ENCODE peak calls at places on chromosome 15, in seven cellular contexts. G, U, L, R, M, F and A are unnamed samples.

GRCh38 chr15:33278816-33279612 is 31.8 kb upstream of the RYR3 start:
- DNase-seq in M (peak), R (peak), U (peak), F (peak), G (peak), L (peak), A (no peak)

GRCh38 chr15:82105458-82106205 is 59.8 kb upstream of the MEX3B start:
- DNase-seq in M (peak), R (peak), U (peak), F (peak), L (no peak), G (peak), A (no peak)

GRCh38 chr15:66743703-66744536 is 41.9 kb downstream of the SMAD6 start:
- DNase-seq in F (peak), G (no peak), M (no peak), R (no peak), U (no peak), L (no peak), A (no peak)

GRCh38 chr15:45642203-45642932 is 7.5 kb downstream of the SQOR start:
- DNase-seq in R (no peak), G (peak), F (peak), L (no peak), M (no peak), U (peak), A (no peak)

GRCh38 chr15:88707766-88708165 is 69.0 kb downstream of the ISG20 start:
- DNase-seq in M (no peak), L (no peak), R (no peak), F (no peak), U (no peak), G (no peak), A (no peak)

GRCh38 chr15:59642351-59642750 is 15.0 kb downstream of the GTF2A2 start:
- DNase-seq in G (no peak), M (no peak), R (no peak), L (no peak), F (no peak), U (no peak), A (no peak)

GRCh38 chr15:98649621-98649995 is 1.3 kb downstream of the IGF1R start:
- DNase-seq in R (no peak), M (peak), U (no peak), L (no peak), G (no peak), F (peak), A (no peak)

GRCh38 chr15:89847101-89847500 is 32.4 kb upstream of the ANPEP start:
- DNase-seq in R (no peak), M (no peak), L (no peak), F (no peak), G (no peak), U (no peak), A (no peak)

GRCh38 chr15:51801391-51801835 is 28.0 kb upstream of the TMOD3 start:
- DNase-seq in R (peak), F (peak), U (peak), L (no peak), M (peak), G (peak), A (peak)

GRCh38 chr15:95919460-95919859 is 411.0 kb upstream of the NR2F2 start:
- DNase-seq in G (peak), R (no peak), L (no peak), M (no peak), U (no peak), F (no peak), A (no peak)

GRCh38 chr15:76286231-76286879 is 24.9 kb downstream of the ETFA start:
- DNase-seq in U (no peak), M (no peak), F (peak), R (no peak), L (no peak), G (peak), A (no peak)

GRCh38 chr15:71761649-71762048 is 48.7 kb upstream of the NR2E3 start:
- DNase-seq in G (peak), M (peak), F (peak), R (no peak), L (no peak), U (peak), A (no peak)

GRCh38 chr15:84982301-84982920 is 755 bp downstream of the PDE8A start:
- DNase-seq in R (peak), G (peak), L (no peak), M (peak), F (peak), U (peak), A (no peak)

GRCh38 chr15:26667222-26667988 is 105.5 kb downstream of the GABRB3 start:
- DNase-seq in F (no peak), G (no peak), M (no peak), U (peak), R (peak), L (no peak), A (no peak)

GRCh38 chr15:36585774-36586173 is 6.3 kb downstream of the CDIN1 start:
- DNase-seq in M (peak), F (no peak), G (no peak), L (no peak), R (no peak), U (no peak), A (no peak)

GRCh38 chr15:88897456-88898194 is 2.3 kb upstream of the HAPLN3 start:
- DNase-seq in M (peak), U (peak), L (no peak), G (peak), F (peak), R (no peak), A (no peak)

GRCh38 chr15:59536553-59536952 is 75.0 kb upstream of the GCNT3 start:
- DNase-seq in U (no peak), M (no peak), F (no peak), R (no peak), G (no peak), L (no peak), A (no peak)

GRCh38 chr15:40229316-40229715 is 9.5 kb upstream of the PAK6 start:
- DNase-seq in R (no peak), G (no peak), U (no peak), F (no peak), L (no peak), M (peak), A (no peak)

GRCh38 chr15:40232625-40233070 is 6.2 kb upstream of the PAK6 start:
- DNase-seq in R (no peak), U (peak), G (peak), M (no peak), L (no peak), F (no peak), A (no peak)

GRCh38 chr15:40229956-40230355 is 8.9 kb upstream of the PAK6 start:
- DNase-seq in L (no peak), F (no peak), M (peak), R (no peak), G (no peak), U (no peak), A (no peak)

GRCh38 chr15:40222146-40222545 is 16.7 kb upstream of the PAK6 start:
- DNase-seq in F (no peak), G (no peak), R (no peak), M (peak), L (no peak), U (no peak), A (no peak)

DNA sequence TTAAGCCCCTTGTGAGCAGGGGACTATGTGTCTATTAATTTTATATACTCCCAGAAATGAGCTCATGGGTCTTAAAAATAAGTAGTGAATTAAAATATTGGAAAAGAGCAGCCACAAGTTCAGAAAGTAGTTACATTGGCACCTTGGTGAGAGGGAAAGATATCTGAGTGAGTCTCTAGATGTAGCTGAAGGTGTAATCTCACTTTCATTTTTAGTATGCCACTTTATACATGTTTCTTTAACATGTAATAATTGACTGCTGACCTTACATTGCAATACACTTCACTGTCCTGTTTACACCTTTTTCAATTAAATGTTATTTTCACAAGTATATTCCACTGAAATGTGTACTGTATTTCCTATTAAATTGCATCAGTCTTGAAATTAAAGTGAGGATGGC is 12.1 kb upstream of the PAK6 start:
- DNase-seq in R (no peak), G (no peak), U (no peak), L (no peak), F (no peak), M (no peak), A (no peak)
- H2BK120ac ChIP-seq in R (no peak), G (no peak), U (no peak), L (no peak), F (no peak), M (no peak), A (no peak)

DNA sequence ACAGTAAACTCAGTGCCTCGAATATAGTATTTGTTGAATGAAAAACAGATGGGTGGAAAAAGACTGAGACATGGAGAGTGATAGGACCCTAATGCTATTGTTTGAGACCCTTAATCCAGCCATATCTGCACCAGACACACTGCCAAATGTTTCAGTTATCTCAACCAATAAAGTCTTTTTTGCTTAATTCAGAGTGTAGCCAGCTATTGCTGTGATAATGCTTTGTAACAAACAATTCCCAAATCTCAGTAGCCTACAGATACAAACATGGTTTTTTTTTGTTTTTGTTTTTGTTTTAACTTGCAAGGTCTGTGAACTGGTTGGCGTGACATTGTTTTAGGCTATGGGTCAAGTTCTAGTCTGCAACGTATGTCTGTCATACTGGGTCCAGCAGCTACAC is 17.0 kb upstream of the BCL2A1 start:
- DNase-seq in G (no peak), R (no peak), L (no peak), F (no peak), U (no peak), M (no peak), A (no peak)
- H4K8ac ChIP-seq in G (no peak), R (no peak), L (no peak), F (no peak), U (no peak), M (no peak), A (no peak)

GRCh38 chr15:41886741-41887140 is 7.1 kb downstream of the SPTBN5 start:
- DNase-seq in M (no peak), L (no peak), U (no peak), F (no peak), G (no peak), R (no peak), A (no peak)
- H2BK120ac ChIP-seq in M (no peak), L (no peak), U (no peak), F (no peak), G (no peak), R (no peak), A (no peak)

GRCh38 chr15:70017025-70017424 is 80.7 kb downstream of the TLE3 start:
- DNase-seq in U (no peak), F (no peak), L (no peak), R (no peak), G (no peak), M (peak), A (no peak)
- H4K8ac ChIP-seq in U (no peak), F (no peak), L (no peak), R (no peak), G (no peak), M (no peak), A (no peak)

GRCh38 chr15:72857331-72858065 is 73.9 kb upstream of the ADPGK start:
- DNase-seq in U (peak), F (no peak), G (no peak), R (no peak), M (peak), L (no peak), A (no peak)

GRCh38 chr15:72858205-72858604 is 74.6 kb upstream of the ADPGK start:
- DNase-seq in F (no peak), U (no peak), R (no peak), M (no peak), L (no peak), G (no peak), A (no peak)

GRCh38 chr15:72856549-72857040 is 73.0 kb upstream of the ADPGK start:
- DNase-seq in F (no peak), L (no peak), U (no peak), R (peak), G (no peak), M (no peak), A (no peak)

GRCh38 chr15:72859023-72859756 is 75.6 kb upstream of the ADPGK start:
- DNase-seq in G (no peak), M (no peak), F (no peak), R (no peak), U (no peak), L (no peak), A (no peak)

GRCh38 chr15:72855791-72856190 is 72.2 kb upstream of the ADPGK start:
- DNase-seq in R (no peak), G (no peak), L (no peak), M (no peak), F (no peak), U (no peak), A (no peak)
- H2BK120ac ChIP-seq in R (no peak), G (no peak), L (no peak), M (no peak), F (no peak), U (no peak), A (no peak)

DNA sequence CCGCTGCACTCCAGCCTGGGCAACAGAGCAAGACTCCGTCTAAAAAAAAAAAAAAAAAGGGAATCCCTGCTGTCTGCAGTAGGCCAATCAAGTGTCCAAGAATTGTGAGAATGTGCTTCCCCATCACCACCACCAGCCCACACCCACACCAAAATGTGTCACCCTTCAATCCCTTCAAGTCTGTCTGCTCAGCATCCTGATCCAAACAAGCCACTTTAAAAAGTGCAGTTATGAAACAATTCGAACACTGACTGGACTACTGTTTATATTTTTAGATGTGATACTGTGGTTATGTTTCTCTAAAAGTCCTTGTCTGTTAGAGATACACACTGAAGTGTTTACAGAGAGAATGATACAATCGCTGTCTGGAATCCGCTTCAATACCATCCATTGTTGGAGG is 78.1 kb upstream of the CGNL1 start:
- DNase-seq in M (peak), F (peak), R (no peak), L (no peak), G (peak), U (no peak), A (no peak)
- H4K8ac ChIP-seq in M (no peak), F (no peak), R (no peak), L (no peak), G (no peak), U (no peak), A (no peak)

DNA sequence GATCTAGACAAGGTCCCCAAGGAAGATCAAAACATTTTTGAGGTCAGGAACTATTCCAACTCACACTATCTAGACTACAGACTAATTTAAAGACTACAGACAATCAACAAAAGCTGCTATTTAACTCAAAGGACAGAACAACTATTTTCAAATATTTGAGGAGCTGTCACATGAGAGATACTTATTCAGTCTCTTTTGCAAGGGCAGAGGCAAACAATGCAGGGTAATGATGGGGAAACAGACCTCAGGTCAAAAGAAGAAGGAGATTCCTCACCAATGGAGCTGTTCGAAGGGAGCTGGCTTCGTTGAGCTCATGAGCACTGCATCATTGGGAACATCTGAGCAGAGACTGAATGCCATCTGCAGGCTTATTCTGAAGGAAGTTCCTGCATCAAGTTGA is 231.9 kb downstream of the DTWD1 start:
- DNase-seq in G (no peak), L (no peak), F (no peak), R (no peak), U (no peak), M (no peak), A (no peak)
- H2BK120ac ChIP-seq in G (peak), L (no peak), F (no peak), R (no peak), U (no peak), M (no peak), A (no peak)

GRCh38 chr15:62164500-62165028 is 521 bp downstream of the C2CD4B start:
- DNase-seq in F (no peak), G (no peak), L (no peak), U (peak), M (peak), R (peak), A (peak)

GRCh38 chr15:62163397-62163796 is 1.7 kb downstream of the C2CD4B start:
- DNase-seq in F (no peak), M (no peak), G (no peak), U (no peak), L (no peak), R (no peak), A (no peak)

GRCh38 chr15:62163847-62164499 is 1.1 kb downstream of the C2CD4B start:
- DNase-seq in G (no peak), F (no peak), L (no peak), U (peak), R (peak), M (no peak), A (peak)

GRCh38 chr15:62165793-62166380 is 802 bp upstream of the C2CD4B start:
- DNase-seq in G (no peak), L (no peak), M (no peak), F (no peak), R (no peak), U (peak), A (no peak)

GRCh38 chr15:62165029-62165792 is at the start of gene C2CD4B:
- DNase-seq in U (peak), R (peak), M (peak), F (peak), G (no peak), L (no peak), A (peak)
- H4K8ac ChIP-seq in U (no peak), R (no peak), M (no peak), F (no peak), G (no peak), L (peak), A (peak)

GRCh38 chr15:29430124-29430523 is 160.5 kb upstream of the NSMCE3 start:
- DNase-seq in R (no peak), F (no peak), U (no peak), G (no peak), M (no peak), L (no peak), A (no peak)

GRCh38 chr15:29429584-29429983 is 160.0 kb upstream of the NSMCE3 start:
- DNase-seq in F (no peak), L (no peak), G (no peak), R (no peak), M (no peak), U (no peak), A (no peak)

GRCh38 chr15:29430831-29431230 is 161.2 kb upstream of the NSMCE3 start:
- DNase-seq in F (no peak), U (no peak), R (no peak), G (no peak), M (no peak), L (no peak), A (no peak)

GRCh38 chr15:29425864-29426263 is 156.2 kb upstream of the NSMCE3 start:
- DNase-seq in R (no peak), U (no peak), G (no peak), L (no peak), M (no peak), F (no peak), A (no peak)

GRCh38 chr15:29428925-29429573 is 159.4 kb upstream of the NSMCE3 start:
- DNase-seq in F (no peak), L (no peak), M (no peak), G (no peak), R (no peak), U (no peak), A (no peak)
- H2BK120ac ChIP-seq in F (no peak), L (no peak), M (no peak), G (no peak), R (no peak), U (no peak), A (no peak)